ENCODE peak calls at places on chromosome 1, in five cellular contexts. G is cardiac muscle cell, B is GM06990, T is brain microvascular endothelial cell, Z is endodermal cell. X is an unnamed sample.

GRCh38 chr1:223328566-223328965 is 35.4 kb downstream of the SUSD4 start:
- DNase-seq in G (no peak), B (no peak), T (no peak), Z (no peak), X (no peak)

GRCh38 chr1:37930246-37931142 is 16.4 kb downstream of the INPP5B start:
- DNase-seq in G (peak; percentile 14), B (no peak), T (no peak), Z (no peak), X (no peak)

GRCh38 chr1:157363660-157364140 is 188.6 kb downstream of the FCRL5 start:
- DNase-seq in G (peak; percentile 50), B (peak; percentile 46), T (peak; percentile 45), Z (peak; percentile 84), X (peak; percentile 67)

GRCh38 chr1:59317780-59318179 is 20.9 kb downstream of the FGGY start:
- DNase-seq in G (no peak), B (no peak), T (no peak), Z (no peak), X (no peak)

GRCh38 chr1:224357626-224358124 is 996 bp downstream of the CNIH4 start:
- DNase-seq in G (peak; percentile 83), B (no peak), T (no peak), Z (no peak), X (no peak)

GRCh38 chr1:19466112-19466561 is 19.2 kb downstream of the CAPZB start:
- DNase-seq in G (no peak), B (no peak), T (no peak), Z (peak; percentile 50), X (no peak)

GRCh38 chr1:57621776-57622175 is 197.9 kb upstream of the DAB1 start:
- DNase-seq in G (no peak), B (no peak), T (no peak), Z (no peak), X (no peak)

GRCh38 chr1:24101796-24102580 is 9.9 kb downstream of the MYOM3 start:
- DNase-seq in G (no peak), B (no peak), T (no peak), Z (no peak), X (no peak)

GRCh38 chr1:61081637-61082335 is 575 bp upstream of the NFIA start:
- DNase-seq in G (peak; percentile 83), B (no peak), T (no peak), Z (peak; percentile 83), X (peak; percentile 16)

GRCh38 chr1:212537610-212538009 is 71.0 kb upstream of the ATF3 start:
- DNase-seq in G (no peak), B (no peak), T (no peak), Z (no peak), X (no peak)

GRCh38 chr1:14421977-14422609 is 176.4 kb upstream of the KAZN start:
- DNase-seq in G (no peak), B (no peak), T (no peak), Z (peak; percentile 5), X (no peak)

GRCh38 chr1:104197516-104197915 is 447.8 kb downstream of the AMY1C start:
- DNase-seq in G (no peak), B (no peak), T (no peak), Z (no peak), X (no peak)

GRCh38 chr1:8908388-8909151 is 30.1 kb upstream of the ENO1 start:
- DNase-seq in G (peak; percentile 26), B (no peak), T (no peak), Z (peak; percentile 64), X (no peak)

GRCh38 chr1:58811303-58811702 is 27.5 kb upstream of the JUN start:
- DNase-seq in G (no peak), B (no peak), T (no peak), Z (no peak), X (no peak)

GRCh38 chr1:219812491-219813221 is 115.7 kb downstream of the SLC30A10 start:
- DNase-seq in G (peak; percentile 83), B (no peak), T (peak; percentile 69), Z (peak; percentile 82), X (peak; percentile 71)
- H3K36me3 ChIP-seq in G (no peaks in the 10 kb centered on the region), B (no peaks in the 10 kb centered on the region), T (no peaks in the 10 kb centered on the region), Z (no peaks in the 10 kb centered on the region), X (no peaks in the 10 kb centered on the region)

GRCh38 chr1:240888039-240888786 is 276.3 kb upstream of the GREM2 start:
- DNase-seq in G (no peak), B (peak; percentile 18), T (no peak), Z (peak; percentile 91), X (peak; percentile 71)
- TF ChIP-seq CTCF in G (peak; percentile 11), B (peak; percentile 68), T (peak; percentile 84), Z (peak; percentile 98), X (peak; percentile 84)

GRCh38 chr1:186761358-186761757 is 67.4 kb upstream of the PLA2G4A start:
- DNase-seq in G (no peak), B (no peak), T (no peak), Z (no peak), X (no peak)

GRCh38 chr1:186753241-186753640 is 73.0 kb upstream of the PTGS2 start:
- DNase-seq in G (no peak), B (no peak), T (no peak), Z (no peak), X (no peak)

GRCh38 chr1:186760426-186760825 is 68.3 kb upstream of the PLA2G4A start:
- DNase-seq in G (no peak), B (no peak), T (no peak), Z (no peak), X (no peak)

GRCh38 chr1:186754542-186755150 is 74.1 kb upstream of the PLA2G4A start:
- DNase-seq in G (no peak), B (no peak), T (no peak), Z (no peak), X (no peak)

GRCh38 chr1:186757851-186758250 is 70.9 kb upstream of the PLA2G4A start:
- DNase-seq in G (no peak), B (no peak), T (no peak), Z (no peak), X (no peak)
- H3K4me3 ChIP-seq in G (no peak overlapping the region), B (no peak overlapping the region), T (no peak overlapping the region), Z (no peak overlapping the region), X (no peak overlapping the region)

GRCh38 chr1:156233421-156234127 is 8.4 kb upstream of the BGLAP start:
- DNase-seq in G (peak; percentile 83), B (no peak), T (peak; percentile 72), Z (no peak), X (no peak)
- H3K36me3 ChIP-seq in G (peaks cover 25% of the 10 kb centered on the region), B (peaks cover 23% of the 10 kb centered on the region), T (peaks cover 15% of the 10 kb centered on the region), Z (peaks cover 68% of the 10 kb centered on the region), X (peaks cover 77% of the 10 kb centered on the region)

DNA sequence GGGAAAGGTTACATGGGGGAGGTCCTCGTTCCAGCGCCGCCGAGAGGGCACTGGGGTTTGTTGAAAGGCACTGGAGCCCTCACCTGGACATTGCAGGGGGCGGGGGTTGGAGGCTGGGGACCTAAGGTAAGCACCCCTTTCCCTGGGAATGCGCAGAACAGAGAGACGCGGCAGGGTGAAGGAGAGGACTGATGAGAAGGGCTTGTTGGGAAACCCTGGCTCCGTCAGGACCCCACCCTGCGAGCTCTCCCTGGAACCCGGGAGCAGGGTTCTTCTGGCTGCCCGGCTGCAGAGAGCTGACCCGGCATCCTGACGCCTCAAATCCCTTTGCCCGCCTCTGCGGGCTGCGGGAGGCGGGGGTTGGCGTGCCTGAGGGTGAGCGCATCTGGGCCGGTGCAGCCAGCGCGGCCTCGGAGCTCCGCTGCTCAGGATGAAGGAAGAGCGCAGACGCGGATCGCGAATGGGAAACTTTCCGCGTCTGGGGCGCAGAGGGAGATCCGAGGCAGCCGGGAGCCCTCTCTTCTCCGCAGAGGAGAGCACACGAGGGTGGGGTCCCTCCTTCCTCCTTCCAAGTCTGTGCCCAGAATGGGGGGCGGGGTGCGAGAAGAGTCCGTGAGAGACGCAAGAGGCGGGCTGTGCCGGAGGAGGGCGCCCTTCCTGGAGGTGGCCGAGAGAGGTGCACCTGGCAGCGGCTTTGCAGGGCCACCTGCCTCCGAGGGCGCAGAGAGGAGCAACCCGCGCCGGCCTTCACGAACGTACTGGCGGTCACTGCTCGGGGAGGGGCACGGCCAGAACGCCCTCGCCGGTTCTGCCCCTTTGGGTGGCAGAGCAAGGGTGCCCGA is 2.4 kb downstream of the IGSF21 start:
- DNase-seq in G (no peak), B (no peak), T (no peak), Z (peak; percentile 96), X (peak; percentile 90)
- TF ChIP-seq CTCF in G (no peak), B (peak; percentile 22), T (no peak), Z (peak; percentile 88), X (peak; percentile 88)

X was measured in WERI-Rb-1.